ENCODE peak calls at places on chromosomes 2 and 18, in four cellular contexts. U, Z, F and Y are unnamed samples.

GRCh38 chr2:47564129-47564528 is 161.2 kb downstream of the MSH2 start:
- DNase-seq in U (no peak), Z (no peak), F (no peak), Y (no peak)

GRCh38 chr2:160876765-160877164 is 283.5 kb upstream of the TANK start:
- DNase-seq in U (no peak), Z (no peak), F (no peak), Y (no peak)

GRCh38 chr18:58174285-58174684 is 130.3 kb downstream of the NEDD4L start:
- DNase-seq in U (no peak), Z (no peak), F (no peak), Y (no peak)

GRCh38 chr2:20123871-20124594 is 72.6 kb upstream of the LAPTM4A start:
- DNase-seq in U (no peak), Z (no peak), F (no peak), Y (no peak)

GRCh38 chr2:22694856-22695255 is 690.1 kb upstream of the KLHL29 start:
- DNase-seq in U (no peak), Z (no peak), F (no peak), Y (no peak)

GRCh38 chr2:15729001-15729400 is 137.3 kb downstream of the DDX1 start:
- DNase-seq in U (no peak), Z (no peak), F (no peak), Y (no peak)

GRCh38 chr2:241609859-241610793 is 26.8 kb downstream of the THAP4 start:
- DNase-seq in U (peak), Z (peak), F (peak), Y (no peak)

GRCh38 chr2:126880262-126880800 is 18.4 kb upstream of the TEX51 start:
- DNase-seq in U (no peak), Z (no peak), F (no peak), Y (peak)

GRCh38 chr2:100785621-100786296 is 34.2 kb upstream of the NPAS2 start:
- DNase-seq in U (no peak), Z (no peak), F (no peak), Y (no peak)

GRCh38 chr18:12703714-12704113 is 872 bp downstream of the PSMG2 start:
- DNase-seq in U (no peak), Z (no peak), F (no peak), Y (no peak)

GRCh38 chr18:28018361-28018760 is 158.6 kb downstream of the CDH2 start:
- DNase-seq in U (no peak), Z (no peak), F (no peak), Y (no peak)